ENCODE peak calls at places on chromosomes 3 and 15, in six cellular contexts. G is stomach, A is breast epithelium, L is transverse colon, E is SK-N-SH, F is HepG2. I is an unnamed sample.

GRCh38 chr15:88604381-88604951 is 16.7 kb upstream of the AEN start:
- DNase-seq in G (no peak), A (no peak), L (no peak), E (peak; percentile 73), F (no peak), I (no peak)

GRCh38 chr3:196400331-196400730 is 31.9 kb downstream of the UBXN7 start:
- DNase-seq in G (no peak), A (no peak), L (peak; percentile 21), E (no peak), F (no peak), I (no peak)

GRCh38 chr3:121670676-121671075 is 10.0 kb upstream of the HCLS1 start:
- DNase-seq in G (no peak), A (no peak), L (no peak), E (no peak), F (no peak), I (no peak)

GRCh38 chr15:43100971-43101370 is 4.9 kb downstream of the UBR1 start:
- DNase-seq in G (no peak), A (no peak), L (no peak), E (no peak), F (no peak), I (no peak)

GRCh38 chr3:61521229-61521628 is 40.1 kb upstream of the PTPRG start:
- DNase-seq in G (no peak), A (no peak), L (no peak), E (no peak), F (no peak), I (no peak)

GRCh38 chr3:140617135-140617534 is 60.7 kb upstream of the TRIM42 start:
- DNase-seq in G (no peak), A (no peak), L (no peak), E (no peak), F (no peak), I (no peak)

GRCh38 chr3:86949850-86950249 is 41.1 kb downstream of the VGLL3 start:
- DNase-seq in G (no peak), A (no peak), L (no peak), E (no peak), F (no peak), I (no peak)

GRCh38 chr3:151145713-151146070 is 57.3 kb downstream of the GPR171 start:
- DNase-seq in G (no peak), A (no peak), L (no peak), E (no peak), F (no peak), I (no peak)

GRCh38 chr3:170714151-170714550 is 128.3 kb upstream of the SLC7A14 start:
- DNase-seq in G (no peak), A (no peak), L (no peak), E (no peak), F (no peak), I (no peak)

GRCh38 chr3:72231439-72232196 is 446.7 kb upstream of the PROK2 start:
- DNase-seq in G (no peak), A (no peak), L (no peak), E (no peak), F (peak; percentile 7), I (no peak)

GRCh38 chr3:131688370-131688769 is 185.6 kb upstream of the MRPL3 start:
- DNase-seq in G (no peak), A (no peak), L (no peak), E (no peak), F (no peak), I (no peak)

GRCh38 chr15:65050270-65050669 is 5.1 kb downstream of the SLC51B start:
- DNase-seq in G (no peak), A (no peak), L (no peak), E (no peak), F (no peak), I (no peak)

GRCh38 chr15:68749365-68750141 is 71.1 kb downstream of the ANP32A start:
- DNase-seq in G (no peak), A (no peak), L (no peak), E (peak; percentile 62), F (no peak), I (no peak)

GRCh38 chr3:51949121-51949520 is 6.1 kb upstream of the GPR62 start:
- DNase-seq in G (no peak), A (no peak), L (no peak), E (no peak), F (no peak), I (no peak)

GRCh38 chr15:63930034-63930433 is 96.3 kb upstream of the HERC1 start:
- DNase-seq in G (no peak), A (no peak), L (peak; percentile 1), E (no peak), F (no peak), I (no peak)

GRCh38 chr3:139455855-139456254 is 20.5 kb downstream of the RBP2 start:
- DNase-seq in G (no peak), A (no peak), L (no peak), E (peak; percentile 26), F (no peak), I (no peak)

GRCh38 chr3:143024351-143024960 is 23.1 kb downstream of the U2SURP start:
- DNase-seq in G (no peak), A (no peak), L (no peak), E (no peak), F (no peak), I (no peak)

GRCh38 chr15:57747206-57747605 is 40.7 kb downstream of the POLR2M start:
- DNase-seq in G (peak; percentile 41), A (no peak), L (peak; percentile 14), E (no peak), F (no peak), I (no peak)

GRCh38 chr3:55167586-55168317 is 239.9 kb upstream of the LRTM1 start:
- DNase-seq in G (no peak), A (no peak), L (no peak), E (no peak), F (no peak), I (no peak)

GRCh38 chr3:42486814-42487569 is 15.5 kb upstream of the VIPR1 start:
- DNase-seq in G (no peak), A (no peak), L (no peak), E (no peak), F (no peak), I (peak; percentile 2)

GRCh38 chr3:150890831-150891230 is 14.4 kb downstream of the MINDY4B start:
- DNase-seq in G (no peak), A (no peak), L (no peak), E (no peak), F (no peak), I (no peak)

GRCh38 chr3:66239513-66240135 is 18.8 kb downstream of the SLC25A26 start:
- DNase-seq in G (no peak), A (no peak), L (no peak), E (no peak), F (no peak), I (no peak)

GRCh38 chr15:79769081-79769481 is 127.7 kb downstream of the MTHFS start:
- DNase-seq in G (no peak), A (no peak), L (no peak), E (peak; percentile 33), F (peak; percentile 19), I (no peak)

GRCh38 chr3:14633819-14634424 is 17.6 kb upstream of the CCDC174 start:
- DNase-seq in G (peak; percentile 74), A (no peak), L (peak; percentile 53), E (peak; percentile 59), F (peak; percentile 53), I (no peak)

GRCh38 chr15:80615783-80616391 is 79.2 kb upstream of the ABHD17C start:
- DNase-seq in G (peak; percentile 69), A (peak; percentile 82), L (peak; percentile 69), E (peak; percentile 59), F (peak; percentile 87), I (peak; percentile 83)

GRCh38 chr3:59704292-59704691 is 654.5 kb upstream of the CFAP20DC start:
- DNase-seq in G (no peak), A (no peak), L (no peak), E (no peak), F (no peak), I (no peak)

GRCh38 chr3:120762575-120762974 is 20.0 kb downstream of the GTF2E1 start:
- DNase-seq in G (no peak), A (no peak), L (no peak), E (no peak), F (no peak), I (no peak)

GRCh38 chr3:73827204-73827603 is 202.5 kb upstream of the PDZRN3 start:
- DNase-seq in G (no peak), A (no peak), L (no peak), E (no peak), F (no peak), I (no peak)

DNA sequence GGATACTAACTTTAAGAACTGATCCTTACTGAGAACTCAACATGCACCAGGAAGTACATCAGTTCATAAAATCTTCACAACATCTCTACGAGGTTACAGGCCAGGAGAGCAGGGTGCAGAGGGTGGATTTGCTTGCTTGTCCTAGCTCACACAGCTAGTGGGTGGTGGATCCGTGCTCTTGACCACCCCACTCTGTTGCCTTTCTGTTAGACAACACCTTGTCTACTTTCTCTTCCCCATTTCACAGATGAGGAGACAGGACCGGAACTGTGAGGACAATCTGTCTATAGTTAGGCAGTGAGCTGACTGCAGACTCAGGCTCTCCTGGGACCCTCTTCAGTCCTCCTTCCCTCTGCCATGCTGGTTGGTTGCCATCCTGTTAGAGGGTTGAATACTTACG is 221.7 kb upstream of the TLE3 start:
- DNase-seq in G (no peak), A (no peak), L (no peak), E (no peak), F (no peak), I (no peak)
- H3K27ac ChIP-seq in G (peak overlapping the region; percentile 82), A (no peak overlapping the region), L (peak overlapping the region; percentile 88), E (peak overlapping the region; percentile 92), F (no peak overlapping the region), I (peak overlapping the region; percentile 9)

GRCh38 chr15:77224352-77224751 is 153.4 kb upstream of the TSPAN3 start:
- DNase-seq in G (no peak), A (no peak), L (no peak), E (no peak), F (peak; percentile 53), I (no peak)

GRCh38 chr15:77219846-77220245 is 148.9 kb upstream of the TSPAN3 start:
- DNase-seq in G (no peak), A (no peak), L (no peak), E (no peak), F (no peak), I (no peak)

GRCh38 chr15:77225641-77226040 is 154.7 kb upstream of the TSPAN3 start:
- DNase-seq in G (no peak), A (no peak), L (no peak), E (no peak), F (peak; percentile 28), I (no peak)

GRCh38 chr15:77225088-77225487 is 154.2 kb upstream of the TSPAN3 start:
- DNase-seq in G (no peak), A (no peak), L (no peak), E (no peak), F (no peak), I (no peak)

GRCh38 chr15:77221708-77222107 is 150.8 kb upstream of the TSPAN3 start:
- DNase-seq in G (no peak), A (no peak), L (no peak), E (no peak), F (no peak), I (no peak)
- TF ChIP-seq POLR2AphosphoS5 in G (no peak), A (no peak), L (no peak), E (no peak), F (no peak), I (no peak)

GRCh38 chr3:126349611-126350501 is 7.4 kb downstream of the KLF15 start:
- DNase-seq in G (peak; percentile 20), A (peak; percentile 43), L (peak; percentile 3), E (no peak), F (no peak), I (no peak)
- H3K4me1 ChIP-seq in G (peaks cover 36% of the 10 kb centered on the region), A (no peaks in the 10 kb centered on the region), L (no peaks in the 10 kb centered on the region), E (no peaks in the 10 kb centered on the region), F (peaks cover 45% of the 10 kb centered on the region), I (peaks cover 2% of the 10 kb centered on the region)

DNA sequence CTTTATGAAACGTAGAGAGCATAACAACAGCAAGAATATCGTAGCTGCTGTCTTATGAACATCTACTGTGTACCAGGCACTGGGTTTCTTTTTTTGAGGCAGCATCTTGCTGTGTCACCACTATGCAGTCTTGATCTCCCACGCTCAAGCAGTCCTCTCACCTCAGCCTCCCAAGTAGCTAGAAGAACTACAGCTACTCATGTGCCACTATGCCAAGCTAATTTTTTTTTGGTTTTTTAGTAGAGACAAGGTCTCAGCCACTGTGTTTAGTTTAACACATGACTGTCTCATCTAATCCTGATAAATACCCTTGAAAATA is 129.9 kb downstream of the VGLL4 start:
- DNase-seq in G (no peak), A (no peak), L (no peak), E (no peak), F (no peak), I (no peak)
- H3K27ac ChIP-seq in G (peak overlapping the region; percentile 84), A (no peak overlapping the region), L (no peak overlapping the region), E (peak overlapping the region; percentile 93), F (no peak overlapping the region), I (no peak overlapping the region)